ENCODE peak calls at places on chromosomes 5 and 9, in four cellular contexts. One of them, this sample, is unnamed.

GRCh38 chr9:99859395-99859980 is 37.8 kb downstream of the NR4A3 start:
- DNase-seq in HCT116: no peak
- DNase-seq in A549: no peak
- DNase-seq in neural progenitor cell: peak; percentile 64
- DNase-seq in this sample: no peak

GRCh38 chr5:137176126-137176525 is 323.0 kb downstream of the SPOCK1 start:
- DNase-seq in HCT116: no peak
- DNase-seq in neural progenitor cell: no peak
- DNase-seq in A549: no peak
- DNase-seq in this sample: no peak

GRCh38 chr5:369151-369939 is 47.8 kb downstream of the AHRR start:
- DNase-seq in neural progenitor cell: no peak
- DNase-seq in HCT116: no peak
- DNase-seq in A549: no peak
- DNase-seq in this sample: peak; percentile 8

GRCh38 chr5:40033411-40033810 is 608.6 kb upstream of the DAB2 start:
- DNase-seq in neural progenitor cell: no peak
- DNase-seq in A549: no peak
- DNase-seq in HCT116: no peak
- DNase-seq in this sample: peak; percentile 96

GRCh38 chr9:134167530-134167931 is 3.2 kb upstream of the RNU6ATAC start:
- DNase-seq in neural progenitor cell: no peak
- DNase-seq in A549: no peak
- DNase-seq in HCT116: no peak
- DNase-seq in this sample: no peak

GRCh38 chr9:81145331-81145963 is 543.9 kb downstream of the TLE1 start:
- DNase-seq in HCT116: no peak
- DNase-seq in neural progenitor cell: no peak
- DNase-seq in A549: no peak
- DNase-seq in this sample: no peak

GRCh38 chr5:178605788-178606187 is 15.6 kb upstream of the COL23A1 start:
- DNase-seq in neural progenitor cell: no peak
- DNase-seq in HCT116: no peak
- DNase-seq in A549: no peak
- DNase-seq in this sample: no peak

GRCh38 chr5:173457482-173457881 is 129.3 kb upstream of the STC2 start:
- DNase-seq in neural progenitor cell: no peak
- DNase-seq in A549: no peak
- DNase-seq in HCT116: no peak
- DNase-seq in this sample: no peak

GRCh38 chr5:145681686-145682085 is 153.5 kb downstream of the PRELID2 start:
- DNase-seq in A549: peak; percentile 71
- DNase-seq in HCT116: peak; percentile 75
- DNase-seq in neural progenitor cell: peak; percentile 74
- DNase-seq in this sample: peak; percentile 78

GRCh38 chr5:157956271-157956885 is 97.4 kb upstream of the CLINT1 start:
- DNase-seq in HCT116: no peak
- DNase-seq in A549: no peak
- DNase-seq in neural progenitor cell: no peak
- DNase-seq in this sample: no peak

GRCh38 chr9:134163374-134164196 is 779 bp downstream of the RNU6ATAC start:
- DNase-seq in neural progenitor cell: peak; percentile 57
- DNase-seq in A549: no peak
- DNase-seq in HCT116: no peak
- DNase-seq in this sample: no peak

GRCh38 chr9:133627341-133627740 is 8.8 kb upstream of the DBH start:
- DNase-seq in A549: no peak
- DNase-seq in HCT116: no peak
- DNase-seq in neural progenitor cell: no peak
- DNase-seq in this sample: no peak

GRCh38 chr5:132263548-132264261 is 6.2 kb downstream of the PDLIM4 start:
- DNase-seq in neural progenitor cell: no peak
- DNase-seq in HCT116: no peak
- DNase-seq in A549: peak; percentile 64
- DNase-seq in this sample: no peak

GRCh38 chr9:135478191-135478590 is 1.4 kb upstream of the PPP1R26 start:
- DNase-seq in A549: no peak
- DNase-seq in neural progenitor cell: no peak
- DNase-seq in HCT116: no peak
- DNase-seq in this sample: no peak

GRCh38 chr9:37617837-37618236 is 25.4 kb upstream of the TOMM5 start:
- DNase-seq in A549: no peak
- DNase-seq in neural progenitor cell: peak; percentile 92
- DNase-seq in HCT116: no peak
- DNase-seq in this sample: no peak

GRCh38 chr5:33834334-33834733 is 57.5 kb downstream of the ADAMTS12 start:
- DNase-seq in A549: no peak
- DNase-seq in neural progenitor cell: no peak
- DNase-seq in HCT116: no peak
- DNase-seq in this sample: no peak

GRCh38 chr9:107340920-107341632 is 58.0 kb downstream of the RAD23B start:
- DNase-seq in HCT116: peak; percentile 46
- DNase-seq in neural progenitor cell: peak; percentile 79
- DNase-seq in A549: peak; percentile 74
- DNase-seq in this sample: peak; percentile 78

GRCh38 chr5:179166886-179167841 is 107.0 kb downstream of the ZNF354C start:
- DNase-seq in HCT116: no peak
- DNase-seq in neural progenitor cell: peak; percentile 81
- DNase-seq in A549: peak; percentile 15
- DNase-seq in this sample: peak; percentile 50

GRCh38 chr9:77751341-77752091 is 103.4 kb upstream of the GNA14 start:
- DNase-seq in HCT116: peak; percentile 12
- DNase-seq in A549: peak; percentile 13
- DNase-seq in neural progenitor cell: peak; percentile 70
- DNase-seq in this sample: peak; percentile 33

GRCh38 chr5:77211013-77211690 is 672 bp downstream of the PDE8B start:
- DNase-seq in A549: no peak
- DNase-seq in neural progenitor cell: peak; percentile 59
- DNase-seq in HCT116: no peak
- DNase-seq in this sample: no peak

GRCh38 chr5:8729437-8729836 is 816.4 kb downstream of the SEMA5A start:
- DNase-seq in A549: no peak
- DNase-seq in neural progenitor cell: no peak
- DNase-seq in HCT116: no peak
- DNase-seq in this sample: no peak

GRCh38 chr5:131394128-131394527 is 130.3 kb downstream of the CDC42SE2 start:
- DNase-seq in HCT116: no peak
- DNase-seq in neural progenitor cell: no peak
- DNase-seq in A549: no peak
- DNase-seq in this sample: no peak

GRCh38 chr9:135941288-135941995 is 19.7 kb downstream of the UBAC1 start:
- DNase-seq in neural progenitor cell: no peak
- DNase-seq in A549: no peak
- DNase-seq in HCT116: no peak
- DNase-seq in this sample: no peak

GRCh38 chr5:146644811-146645210 is 128.8 kb upstream of the GPR151 start:
- DNase-seq in neural progenitor cell: no peak
- DNase-seq in A549: no peak
- DNase-seq in HCT116: no peak
- DNase-seq in this sample: no peak

GRCh38 chr5:148397968-148398595 is 14.3 kb downstream of the FBXO38 start:
- DNase-seq in HCT116: no peak
- DNase-seq in neural progenitor cell: peak; percentile 71
- DNase-seq in A549: no peak
- DNase-seq in this sample: no peak

GRCh38 chr9:94808926-94809700 is 82.6 kb downstream of the AOPEP start:
- DNase-seq in HCT116: no peak
- DNase-seq in neural progenitor cell: no peak
- DNase-seq in A549: no peak
- DNase-seq in this sample: no peak

GRCh38 chr5:10768304-10768899 is 7.4 kb upstream of the DAP start:
- DNase-seq in A549: no peak
- DNase-seq in neural progenitor cell: no peak
- DNase-seq in HCT116: no peak
- DNase-seq in this sample: no peak

GRCh38 chr5:93899026-93899600 is 157.7 kb upstream of the POU5F2 start:
- DNase-seq in HCT116: no peak
- DNase-seq in neural progenitor cell: peak; percentile 12
- DNase-seq in A549: peak; percentile 3
- DNase-seq in this sample: peak; percentile 18

GRCh38 chr5:50445281-50445949 is 4.3 kb upstream of the EMB start:
- DNase-seq in HCT116: no peak
- DNase-seq in neural progenitor cell: no peak
- DNase-seq in A549: no peak
- DNase-seq in this sample: peak; percentile 92

GRCh38 chr5:16508730-16509531 is 43.3 kb upstream of the ZNF622 start:
- DNase-seq in HCT116: peak; percentile 59
- DNase-seq in neural progenitor cell: peak; percentile 31
- DNase-seq in A549: no peak
- DNase-seq in this sample: no peak

GRCh38 chr5:891837-892389 is 688 bp downstream of the BRD9 start:
- DNase-seq in HCT116: no peak
- DNase-seq in A549: peak; percentile 50
- DNase-seq in neural progenitor cell: no peak
- DNase-seq in this sample: peak; percentile 24

GRCh38 chr5:51095481-51095880 is 287.8 kb upstream of the ISL1 start:
- DNase-seq in neural progenitor cell: peak; percentile 81
- DNase-seq in HCT116: no peak
- DNase-seq in A549: no peak
- DNase-seq in this sample: no peak

GRCh38 chr5:147098233-147098790 is 136.5 kb upstream of the STK32A start:
- DNase-seq in HCT116: peak; percentile 42
- DNase-seq in neural progenitor cell: peak; percentile 81
- DNase-seq in A549: peak; percentile 11
- DNase-seq in this sample: peak; percentile 40

GRCh38 chr9:127336708-127337352 is 60.1 kb upstream of the SLC2A8 start:
- DNase-seq in HCT116: peak; percentile 69
- DNase-seq in neural progenitor cell: no peak
- DNase-seq in A549: peak; percentile 80
- DNase-seq in this sample: no peak

DNA sequence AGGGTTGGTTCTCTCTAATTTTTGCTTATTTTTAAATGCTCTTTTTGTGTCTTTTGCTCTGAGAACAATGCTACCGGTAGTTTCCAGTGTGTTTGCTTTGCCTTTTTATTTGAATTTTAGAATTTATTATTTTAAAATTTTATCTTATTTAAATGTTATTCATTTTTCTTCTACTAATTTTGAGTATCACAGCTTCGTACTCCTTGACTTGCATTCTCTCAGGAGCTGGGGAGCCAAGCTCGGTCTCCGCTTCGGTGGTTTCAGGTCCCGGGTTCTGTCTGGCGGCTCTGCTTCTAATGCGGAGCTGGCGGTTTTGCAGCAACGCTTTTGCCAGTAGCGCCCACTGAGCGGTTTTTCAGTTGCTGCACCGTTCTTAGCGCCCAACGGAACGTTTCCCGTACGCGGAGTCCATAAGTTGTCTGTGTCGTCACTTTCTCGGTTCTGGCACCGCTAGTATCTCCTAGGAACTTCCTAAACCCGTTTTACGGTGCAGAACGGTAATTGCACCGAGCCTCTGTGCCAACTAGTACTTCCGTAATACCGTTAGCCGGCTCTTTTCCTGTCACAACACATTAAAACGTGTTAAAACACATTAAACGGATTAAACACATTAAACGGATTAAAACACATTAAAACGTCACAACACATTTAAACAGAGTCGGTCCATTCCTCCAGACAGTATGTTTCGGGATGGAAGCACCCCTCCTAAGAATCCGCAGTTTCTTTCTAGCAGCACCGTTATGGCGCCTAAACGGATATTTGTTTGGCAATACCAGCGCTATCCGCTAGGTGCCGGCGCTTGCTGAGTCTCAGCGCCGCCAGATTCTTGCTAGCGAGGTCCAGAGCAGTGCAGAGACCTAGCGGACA is 45.6 kb downstream of the ANXA2R start:
- DNase-seq in neural progenitor cell: peak; percentile 95
- DNase-seq in HCT116: peak; percentile 81
- DNase-seq in A549: peak; percentile 64
- DNase-seq in this sample: peak; percentile 92
- H3K4me2 ChIP-seq in neural progenitor cell: peak overlapping the region; percentile 72
- H3K4me2 ChIP-seq in HCT116: peak overlapping the region; percentile 96
- H3K4me2 ChIP-seq in A549: peak overlapping the region; percentile 92
- H3K4me2 ChIP-seq in this sample: peak overlapping the region; percentile 88

DNA sequence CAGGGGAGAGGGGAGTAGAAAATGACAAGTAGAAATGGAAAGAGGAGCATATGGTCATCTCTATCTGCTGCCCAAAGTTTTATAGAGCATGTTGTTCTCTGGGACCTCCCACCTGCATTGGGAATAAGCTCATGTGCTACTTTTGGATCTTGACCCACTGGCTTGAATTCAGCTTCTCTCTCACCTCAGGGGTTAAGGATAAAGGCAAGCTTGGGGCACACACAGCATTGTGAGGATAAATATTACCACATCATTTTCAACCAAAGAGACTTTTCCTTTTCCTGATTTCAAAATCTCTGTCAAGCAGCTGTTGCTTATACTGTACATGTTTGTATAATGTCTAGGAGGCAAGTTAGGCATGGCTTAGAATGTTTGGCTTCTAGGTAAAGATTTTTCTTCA is 16.6 kb downstream of the ATP10B start:
- DNase-seq in neural progenitor cell: no peak
- DNase-seq in A549: no peak
- DNase-seq in HCT116: no peak
- DNase-seq in this sample: no peak
- H3K9me3 ChIP-seq in neural progenitor cell: no peaks in the 10 kb centered on the region
- H3K9me3 ChIP-seq in A549: no peaks in the 10 kb centered on the region
- H3K9me3 ChIP-seq in HCT116: peaks cover 7% of the 10 kb centered on the region
- H3K9me3 ChIP-seq in this sample: no peaks in the 10 kb centered on the region

GRCh38 chr5:168570490-168571328 is 8.5 kb downstream of the PANK3 start:
- DNase-seq in A549: no peak
- DNase-seq in HCT116: no peak
- DNase-seq in neural progenitor cell: no peak
- DNase-seq in this sample: no peak
- H3K4me2 ChIP-seq in A549: no peak overlapping the region
- H3K4me2 ChIP-seq in HCT116: no peak overlapping the region
- H3K4me2 ChIP-seq in neural progenitor cell: no peak overlapping the region
- H3K4me2 ChIP-seq in this sample: no peak overlapping the region

GRCh38 chr9:137949260-137949659 is 71.7 kb downstream of the CACNA1B start:
- DNase-seq in HCT116: no peak
- DNase-seq in neural progenitor cell: no peak
- DNase-seq in A549: no peak
- DNase-seq in this sample: no peak

GRCh38 chr9:137945581-137945980 is 68.0 kb downstream of the CACNA1B start:
- DNase-seq in neural progenitor cell: no peak
- DNase-seq in A549: no peak
- DNase-seq in HCT116: no peak
- DNase-seq in this sample: peak; percentile 35

GRCh38 chr9:137948642-137949041 is 71.1 kb downstream of the CACNA1B start:
- DNase-seq in A549: no peak
- DNase-seq in HCT116: no peak
- DNase-seq in neural progenitor cell: no peak
- DNase-seq in this sample: no peak

GRCh38 chr9:137943655-137944054 is 66.1 kb downstream of the CACNA1B start:
- DNase-seq in neural progenitor cell: no peak
- DNase-seq in HCT116: no peak
- DNase-seq in A549: no peak
- DNase-seq in this sample: no peak

DNA sequence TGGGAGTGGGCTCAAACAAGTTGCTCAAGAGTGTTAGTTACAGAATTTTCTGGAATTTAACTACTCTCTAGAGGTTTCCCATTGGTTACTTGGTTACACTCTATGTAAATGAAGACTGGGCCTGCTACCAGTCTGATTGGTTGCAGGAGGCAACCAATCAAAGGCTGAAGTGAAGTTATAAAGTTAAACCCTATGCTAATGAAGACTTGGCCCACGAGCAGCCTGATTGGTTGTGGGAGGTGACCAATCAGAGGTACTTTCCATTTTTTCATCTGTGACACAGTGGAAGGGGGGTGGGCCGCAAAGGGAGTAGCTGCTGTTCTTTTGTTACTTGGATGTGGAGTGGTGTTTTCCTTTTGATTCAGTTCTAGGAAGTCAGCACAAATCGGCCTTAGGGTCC is 69.4 kb downstream of the CACNA1B start:
- DNase-seq in A549: no peak
- DNase-seq in neural progenitor cell: no peak
- DNase-seq in HCT116: no peak
- DNase-seq in this sample: no peak
- H3K9me3 ChIP-seq in A549: peaks cover 49% of the 10 kb centered on the region
- H3K9me3 ChIP-seq in neural progenitor cell: peaks cover 25% of the 10 kb centered on the region
- H3K9me3 ChIP-seq in HCT116: peaks cover 35% of the 10 kb centered on the region
- H3K9me3 ChIP-seq in this sample: peaks cover 23% of the 10 kb centered on the region

This sample was measured in OCI-LY7.